ENCODE peak calls at places on chromosomes 3 and 15, in five cellular contexts. I is stomach, B is endothelial cell of umbilical vein, M is uterus, L is HepG2. K is an unnamed sample.

GRCh38 chr3:123788706-123789105 is 95.4 kb downstream of the MYLK start:
- DNase-seq in I (no peak), M (no peak), L (no peak), B (no peak), K (no peak)

GRCh38 chr3:134148534-134148933 is 102.1 kb downstream of the RYK start:
- DNase-seq in M (no peak), B (no peak), L (no peak), I (no peak), K (no peak)

GRCh38 chr3:33636125-33636855 is 81.8 kb downstream of the CLASP2 start:
- DNase-seq in B (peak; percentile 70), L (peak; percentile 56), M (no peak), I (no peak), K (peak; percentile 37)

GRCh38 chr3:122305818-122306621 is 19.0 kb upstream of the CSTA start:
- DNase-seq in B (no peak), M (no peak), L (peak; percentile 67), I (peak; percentile 56), K (no peak)

GRCh38 chr3:153138267-153139210 is 23.5 kb upstream of the RAP2B start:
- DNase-seq in M (peak; percentile 38), B (peak; percentile 97), I (peak; percentile 70), L (peak; percentile 97), K (peak; percentile 65)

GRCh38 chr3:50295553-50296166 is 3.4 kb upstream of the IFRD2 start:
- DNase-seq in L (no peak), I (no peak), B (no peak), M (no peak), K (no peak)

GRCh38 chr15:43516185-43516584 is 1.2 kb upstream of the MAP1A start:
- DNase-seq in L (no peak), I (no peak), M (peak; percentile 55), B (no peak), K (peak; percentile 75)

GRCh38 chr15:85639752-85640381 is 154.9 kb downstream of the KLHL25 start:
- DNase-seq in M (no peak), I (no peak), L (no peak), B (no peak), K (no peak)

GRCh38 chr3:112582242-112582874 is 20.5 kb downstream of the SLC35A5 start:
- DNase-seq in B (peak; percentile 77), L (peak; percentile 21), M (peak; percentile 29), I (no peak), K (peak; percentile 20)

GRCh38 chr15:63218114-63218808 is 28.9 kb downstream of the RAB8B start:
- DNase-seq in I (no peak), L (peak; percentile 27), B (no peak), M (no peak), K (no peak)

GRCh38 chr15:83285284-83285978 is 967 bp upstream of the BNC1 start:
- DNase-seq in L (no peak), M (no peak), I (no peak), B (no peak), K (no peak)

GRCh38 chr3:160665784-160666526 is 11.0 kb upstream of the ARL14 start:
- DNase-seq in I (no peak), M (no peak), B (peak; percentile 21), L (no peak), K (no peak)

GRCh38 chr15:43185161-43186002 is at the start of gene CCNDBP1:
- DNase-seq in L (peak; percentile 88), B (peak; percentile 70), I (peak; percentile 98), M (peak; percentile 92), K (peak; percentile 97)

GRCh38 chr3:59798372-59799086 is 748.7 kb upstream of the CFAP20DC start:
- DNase-seq in L (peak; percentile 93), I (no peak), M (no peak), B (no peak), K (no peak)

DNA sequence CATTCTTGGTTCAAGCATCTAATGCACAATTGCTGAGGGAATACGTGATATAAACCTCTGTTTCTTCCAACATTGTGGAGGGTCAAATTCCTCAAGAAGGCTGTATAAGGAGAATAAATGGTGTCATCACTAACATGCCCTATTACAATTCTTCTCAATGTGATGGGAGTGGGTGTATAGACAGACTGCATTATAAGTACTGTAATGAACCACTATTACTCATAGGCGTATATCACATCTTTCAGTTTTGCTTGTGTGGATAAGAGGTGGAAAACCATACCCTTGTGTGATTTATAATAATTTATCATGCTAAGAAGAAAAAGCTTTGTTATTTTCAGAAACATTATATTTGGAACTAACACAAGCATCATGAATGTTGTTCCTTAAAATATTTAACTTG is 35.3 kb upstream of the BBX start:
- DNase-seq in L (no peak), B (no peak), I (no peak), M (no peak), K (no peak)
- H3K4me1 ChIP-seq in L (peaks cover 25% of the 10 kb centered on the region), B (no peaks in the 10 kb centered on the region), I (no peaks in the 10 kb centered on the region), M (no peaks in the 10 kb centered on the region), K (no peaks in the 10 kb centered on the region)

DNA sequence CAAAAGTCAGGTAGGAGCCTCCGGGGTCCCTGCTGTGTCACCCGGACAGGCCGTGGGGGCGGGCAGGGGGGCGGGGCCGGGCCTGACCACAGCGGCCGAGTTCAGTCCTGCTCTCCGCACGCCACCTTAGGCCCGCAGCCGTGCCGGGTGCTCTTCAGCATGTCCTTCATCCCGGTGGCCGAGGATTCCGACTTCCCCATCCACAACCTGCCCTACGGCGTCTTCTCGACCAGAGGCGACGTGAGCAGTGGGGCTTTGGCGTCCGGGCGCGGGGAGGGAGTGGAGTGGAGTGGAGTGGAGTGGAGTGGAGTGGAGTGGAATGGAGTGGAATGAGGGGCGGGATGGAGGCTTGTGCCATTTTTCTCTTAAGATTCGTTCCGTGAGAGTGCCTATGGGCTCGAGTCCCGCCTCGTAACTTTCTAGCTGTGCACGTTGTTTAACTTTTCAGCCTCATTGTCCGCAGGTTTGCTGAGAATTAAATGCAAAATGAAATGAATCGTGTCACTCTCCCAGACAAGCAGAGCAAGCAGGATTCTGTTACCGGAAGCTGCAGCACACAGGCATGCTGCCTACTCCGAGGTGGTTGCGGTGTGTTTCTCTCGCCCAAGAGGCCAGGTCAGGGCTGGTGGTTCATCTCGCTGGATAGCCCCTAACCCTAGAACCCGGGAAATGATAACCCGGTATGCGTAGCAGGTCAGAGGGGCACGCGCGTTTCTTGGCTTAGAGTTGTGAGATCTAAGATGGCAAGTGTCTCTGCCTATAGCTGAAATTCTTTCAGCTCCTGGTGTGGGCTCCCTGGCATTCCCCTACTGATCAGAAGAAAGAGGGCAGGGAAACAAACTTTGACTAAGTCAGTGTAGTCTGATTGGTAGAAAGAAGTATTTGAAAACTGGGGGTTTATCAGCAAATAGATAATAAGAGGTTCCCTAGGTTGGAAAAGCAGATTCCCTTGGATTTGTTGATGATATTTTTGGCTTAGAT is at the start of gene FAH:
- DNase-seq in B (peak; percentile 60), L (peak; percentile 30), I (no peak), M (no peak), K (peak; percentile 45)
- TF ChIP-seq POLR2A in B (no peak), L (peak; percentile 60), I (no peak), M (peak; percentile 21), K (peak; percentile 65)

GRCh38 chr3:162138509-162138908 is 641.9 kb downstream of the OTOL1 start:
- DNase-seq in L (no peak), M (no peak), I (no peak), B (no peak), K (no peak)

GRCh38 chr3:162142511-162142910 is 645.9 kb downstream of the OTOL1 start:
- DNase-seq in M (no peak), I (no peak), L (no peak), B (no peak), K (no peak)

GRCh38 chr3:162143181-162143580 is 646.6 kb downstream of the OTOL1 start:
- DNase-seq in M (no peak), I (no peak), B (no peak), L (no peak), K (no peak)

GRCh38 chr3:162139841-162140240 is 643.2 kb downstream of the OTOL1 start:
- DNase-seq in B (no peak), L (no peak), I (no peak), M (no peak), K (no peak)

DNA sequence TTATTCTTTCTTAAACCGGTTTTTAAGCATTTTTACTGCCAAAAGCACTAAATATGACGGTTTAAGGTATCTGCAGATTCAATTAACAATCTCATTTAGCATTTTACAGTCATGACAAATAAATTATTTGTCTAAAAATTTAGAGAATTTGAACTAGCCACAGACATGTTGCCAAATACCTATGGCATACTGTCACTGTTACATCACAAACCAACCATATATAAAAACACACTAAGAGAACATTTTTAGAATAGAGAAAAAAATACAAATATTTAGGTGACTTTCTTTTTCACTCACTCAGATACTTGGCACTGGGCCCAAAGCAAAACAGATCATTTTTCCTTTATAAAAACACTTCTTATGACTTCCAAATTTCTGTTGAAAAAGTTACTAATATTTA is 644.6 kb downstream of the OTOL1 start:
- DNase-seq in M (no peak), I (no peak), B (no peak), L (no peak), K (no peak)
- H3K4me1 ChIP-seq in M (no peaks in the 10 kb centered on the region), I (no peaks in the 10 kb centered on the region), B (no peaks in the 10 kb centered on the region), L (no peaks in the 10 kb centered on the region), K (no peaks in the 10 kb centered on the region)

GRCh38 chr3:46958469-46959168 is 17.9 kb downstream of the CCDC12 start:
- DNase-seq in M (no peak), L (no peak), I (no peak), B (no peak), K (no peak)

GRCh38 chr3:46955157-46955556 is 21.4 kb downstream of the CCDC12 start:
- DNase-seq in L (no peak), B (no peak), M (no peak), I (no peak), K (no peak)

GRCh38 chr3:46954178-46954577 is 22.4 kb downstream of the CCDC12 start:
- DNase-seq in L (no peak), M (no peak), I (no peak), B (no peak), K (no peak)

GRCh38 chr3:46953265-46954010 is 23.1 kb downstream of the CCDC12 start:
- DNase-seq in B (no peak), I (no peak), L (no peak), M (no peak), K (no peak)

GRCh38 chr3:46955801-46956259 is 20.7 kb downstream of the CCDC12 start:
- DNase-seq in M (no peak), L (no peak), B (no peak), I (no peak), K (no peak)
- TF ChIP-seq POLR2A in M (no peak), L (no peak), B (no peak), I (no peak), K (no peak)